ENCODE peak calls at places on chromosomes 11 and 22, in ten cellular contexts. G, C, L, F, Q, M, R, V, J and P are unnamed samples.

GRCh38 chr11:72652871-72653615 is 21.2 kb downstream of the PDE2A start:
- DNase-seq in G (no peak), C (no peak), L (no peak), F (no peak), Q (no peak), M (peak; percentile 80), R (no peak), V (no peak), J (no peak), P (no peak)

GRCh38 chr11:98090861-98091575 is 929.7 kb upstream of the CNTN5 start:
- DNase-seq in G (no peak), C (no peak), L (no peak), F (no peak), Q (no peak), M (no peak), R (peak; percentile 27), V (no peak), J (no peak), P (no peak)

GRCh38 chr11:129846508-129847335 is 31.1 kb downstream of the TMEM45B start:
- DNase-seq in G (peak; percentile 92), C (peak; percentile 97), L (peak; percentile 84), F (no peak), Q (peak; percentile 99), M (no peak), R (peak; percentile 90), V (no peak), J (no peak), P (peak; percentile 91)

GRCh38 chr11:45243931-45244330 is 42.2 kb downstream of the SYT13 start:
- DNase-seq in G (no peak), C (no peak), L (no peak), F (no peak), Q (no peak), M (no peak), R (no peak), V (no peak), J (no peak), P (no peak)

GRCh38 chr11:20881328-20882079 is 212.1 kb downstream of the NELL1 start:
- DNase-seq in G (no peak), C (no peak), L (no peak), F (no peak), Q (no peak), M (no peak), R (no peak), V (no peak), J (no peak), P (no peak)

GRCh38 chr11:8941341-8942103 is 1.3 kb downstream of the ASCL3 start:
- DNase-seq in G (no peak), C (no peak), L (no peak), F (no peak), Q (no peak), M (no peak), R (no peak), V (no peak), J (no peak), P (no peak)

GRCh38 chr11:12841946-12842630 is 167.0 kb upstream of the RASSF10 start:
- DNase-seq in G (peak; percentile 84), C (peak; percentile 85), L (peak; percentile 72), F (no peak), Q (no peak), M (peak; percentile 75), R (peak; percentile 78), V (peak; percentile 48), J (no peak), P (peak; percentile 83)

GRCh38 chr22:28018461-28018927 is 99.4 kb upstream of the PITPNB start:
- DNase-seq in G (no peak), C (no peak), L (no peak), F (no peak), Q (no peak), M (no peak), R (no peak), V (no peak), J (no peak), P (no peak)

GRCh38 chr11:59183768-59184167 is 11.8 kb downstream of the DTX4 start:
- DNase-seq in G (no peak), C (peak; percentile 44), L (peak; percentile 58), F (no peak), Q (no peak), M (no peak), R (peak; percentile 89), V (no peak), J (peak; percentile 54), P (no peak)

GRCh38 chr11:89293966-89294679 is 116.4 kb downstream of the TYR start:
- DNase-seq in G (peak; percentile 12), C (peak; percentile 58), L (peak; percentile 34), F (peak; percentile 23), Q (no peak), M (no peak), R (peak; percentile 43), V (no peak), J (no peak), P (peak; percentile 45)

GRCh38 chr11:120212926-120213325 is 2.1 kb downstream of the OAF start:
- DNase-seq in G (no peak), C (no peak), L (no peak), F (no peak), Q (peak; percentile 69), M (no peak), R (no peak), V (no peak), J (no peak), P (no peak)

GRCh38 chr11:17531818-17532131 is 12.4 kb downstream of the USH1C start:
- DNase-seq in G (peak; percentile 64), C (peak; percentile 51), L (peak; percentile 49), F (no peak), Q (no peak), M (no peak), R (peak; percentile 66), V (no peak), J (no peak), P (no peak)

GRCh38 chr22:33519140-33519973 is 400.9 kb downstream of the LARGE1 start:
- DNase-seq in G (peak; percentile 61), C (peak; percentile 73), L (peak; percentile 62), F (no peak), Q (peak; percentile 38), M (peak; percentile 13), R (peak; percentile 58), V (no peak), J (peak; percentile 76), P (peak; percentile 46)

GRCh38 chr11:28833670-28834069 is 725.5 kb downstream of the METTL15 start:
- DNase-seq in G (peak; percentile 99), C (peak; percentile 96), L (peak; percentile 72), F (no peak), Q (no peak), M (no peak), R (peak; percentile 98), V (no peak), J (no peak), P (peak; percentile 94)

GRCh38 chr11:27285761-27286160 is 77.3 kb downstream of the CCDC34 start:
- DNase-seq in G (no peak), C (no peak), L (no peak), F (no peak), Q (no peak), M (no peak), R (no peak), V (no peak), J (no peak), P (no peak)

GRCh38 chr11:18853086-18853720 is 61.6 kb upstream of the PTPN5 start:
- DNase-seq in G (peak; percentile 19), C (peak; percentile 60), L (peak; percentile 28), F (no peak), Q (peak; percentile 62), M (peak; percentile 17), R (peak; percentile 29), V (no peak), J (no peak), P (peak; percentile 11)

GRCh38 chr11:62269654-62270278 is at the start of gene SCGB2A2:
- DNase-seq in G (no peak), C (peak; percentile 4), L (no peak), F (no peak), Q (no peak), M (no peak), R (no peak), V (peak; percentile 63), J (no peak), P (no peak)
- TF ChIP-seq CTCF in G (no peak), C (peak; percentile 38), L (no peak), F (no peak), Q (peak; percentile 52), M (no peak), R (peak; percentile 6), V (peak; percentile 26), J (no peak), P (no peak)

DNA sequence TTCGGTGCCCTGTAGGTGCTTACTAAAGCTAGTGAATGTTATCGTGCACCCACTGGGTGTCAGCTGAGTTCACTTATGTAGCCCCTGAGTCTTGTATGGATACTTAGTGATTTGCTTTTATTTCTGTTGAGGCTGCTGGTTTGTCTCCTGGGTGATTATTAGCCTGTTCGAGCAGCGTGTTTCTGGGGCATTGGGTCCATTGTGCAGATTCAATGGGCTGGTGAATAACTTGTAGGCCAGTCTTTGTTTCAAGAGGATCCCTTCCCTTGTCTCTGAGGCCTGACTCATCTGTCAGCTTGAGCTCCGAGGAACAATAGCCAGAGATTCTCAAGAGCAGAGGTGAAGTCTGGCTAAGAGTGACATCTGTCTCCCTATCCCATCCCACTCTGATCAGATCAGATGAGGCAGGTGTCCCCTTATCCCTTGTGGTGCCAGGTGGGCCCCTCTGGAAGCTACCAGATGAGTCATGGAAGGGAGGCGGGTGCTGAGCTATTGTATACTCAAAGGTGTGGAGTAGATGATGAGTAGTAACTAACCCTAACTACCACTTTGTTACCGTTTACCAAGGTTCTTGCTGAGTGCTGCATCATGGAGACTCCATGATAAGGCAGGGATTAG is 3.7 kb downstream of the MIAT start:
- DNase-seq in G (no peak), C (no peak), L (no peak), F (no peak), Q (no peak), M (no peak), R (no peak), V (no peak), J (no peak), P (no peak)
- H3K4me3 ChIP-seq in G (no peak overlapping the region), C (no peak overlapping the region), L (no peak overlapping the region), F (no peak overlapping the region), Q (no peak overlapping the region), M (no peak overlapping the region), R (no peak overlapping the region), V (no peak overlapping the region), J (no peak overlapping the region), P (no peak overlapping the region)

GRCh38 chr11:1549355-1550330 is 22.4 kb downstream of the DUSP8 start:
- DNase-seq in G (no peak), C (no peak), L (no peak), F (peak; percentile 69), Q (no peak), M (peak; percentile 48), R (no peak), V (no peak), J (no peak), P (no peak)
- TF ChIP-seq CTCF in G (no peak), C (no peak), L (no peak), F (no peak), Q (no peak), M (peak; percentile 64), R (no peak), V (no peak), J (no peak), P (no peak)

DNA sequence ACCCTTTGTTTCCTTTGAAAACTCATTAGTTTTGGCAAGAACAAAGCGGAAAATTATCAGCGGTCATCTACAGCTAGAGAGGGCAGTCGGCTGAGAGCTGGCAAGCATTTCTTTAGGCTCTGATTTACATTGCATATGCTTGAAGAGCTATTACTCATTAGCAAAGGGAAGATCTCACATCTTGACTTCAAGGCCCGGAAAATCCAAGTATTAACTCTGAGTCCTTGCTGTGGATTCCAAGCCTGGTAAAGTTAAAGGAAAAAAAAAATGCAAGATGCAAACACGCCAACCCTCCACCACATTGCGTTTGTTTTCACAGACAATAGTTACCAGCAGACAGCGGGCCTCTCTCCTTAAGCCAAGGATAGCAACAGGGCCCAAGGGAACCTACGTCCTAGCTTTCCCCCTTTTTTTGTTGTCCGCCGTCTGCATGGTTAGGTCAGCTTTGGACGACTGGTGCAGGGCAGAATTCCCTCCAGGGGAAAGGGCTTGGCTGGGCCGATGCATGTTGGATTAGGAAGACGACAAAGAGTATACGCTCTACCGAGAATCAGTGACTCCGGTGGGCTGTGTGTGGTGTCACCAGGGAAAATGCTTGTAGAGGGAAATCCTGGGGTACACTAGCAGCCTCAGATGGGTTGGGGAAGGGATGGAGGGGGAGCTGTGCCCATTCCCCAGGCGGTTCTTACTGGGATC is 1.7 kb downstream of the TESMIN start:
- DNase-seq in G (peak; percentile 12), C (no peak), L (peak; percentile 7), F (no peak), Q (no peak), M (no peak), R (peak; percentile 20), V (no peak), J (no peak), P (peak; percentile 32)
- H3K4me3 ChIP-seq in G (no peak overlapping the region), C (no peak overlapping the region), L (no peak overlapping the region), F (no peak overlapping the region), Q (no peak overlapping the region), M (no peak overlapping the region), R (no peak overlapping the region), V (no peak overlapping the region), J (no peak overlapping the region), P (no peak overlapping the region)